ENCODE peak calls at places on chromosomes 11 and 22, in seven cellular contexts. E is ACHN; V is effector memory CD8-positive, alpha-beta T cell; N is HEK293T; U is left lung; H is OCI-M1; O is Right ventricle myocardium inferior. A is an unnamed sample.

GRCh38 chr22:40007826-40008710 is 13.3 kb downstream of the FAM83F start:
- DNase-seq in E (no peak), V (no peak), O (peak), N (no peak), H (no peak), U (no peak), A (no peak)

GRCh38 chr22:17120711-17121234 is 387 bp downstream of the TMEM121B start:
- DNase-seq in O (peak), U (no peak), V (no peak), N (peak), E (peak), H (no peak), A (no peak)

GRCh38 chr22:43828711-43829447 is 16.8 kb upstream of the EFCAB6 start:
- DNase-seq in H (no peak), E (no peak), V (no peak), O (peak), U (no peak), N (no peak), A (no peak)

GRCh38 chr22:22787805-22788459 is 99.7 kb upstream of the IGLL5 start:
- DNase-seq in H (peak), O (no peak), U (no peak), E (peak), V (peak), N (peak), A (peak)

GRCh38 chr11:124897681-124898680 is at the start of gene ROBO4:
- DNase-seq in H (no peak), V (no peak), O (no peak), E (peak), N (no peak), U (no peak), A (no peak)

GRCh38 chr11:125470355-125470754 is 25.7 kb downstream of the FEZ1 start:
- DNase-seq in O (no peak), N (no peak), U (no peak), E (no peak), H (no peak), V (no peak), A (no peak)

GRCh38 chr11:47071341-47071740 is 105.3 kb downstream of the ARFGAP2 start:
- DNase-seq in E (no peak), O (no peak), V (no peak), H (no peak), N (no peak), U (no peak), A (no peak)

GRCh38 chr11:116310215-116310614 is 462.6 kb downstream of the BUD13 start:
- DNase-seq in E (peak), V (no peak), O (no peak), U (no peak), N (no peak), H (no peak), A (no peak)

GRCh38 chr11:105838668-105839403 is 183.2 kb downstream of the MSANTD4 start:
- DNase-seq in H (no peak), U (no peak), V (no peak), O (no peak), E (peak), N (no peak), A (no peak)

GRCh38 chr11:121368504-121368903 is 75.9 kb downstream of the SC5D start:
- DNase-seq in O (no peak), H (no peak), U (no peak), E (no peak), N (no peak), V (no peak), A (no peak)

GRCh38 chr22:37764622-37765021 is 43.1 kb upstream of the GCAT start:
- DNase-seq in U (no peak), E (no peak), O (no peak), N (no peak), H (no peak), V (no peak), A (no peak)

GRCh38 chr11:94521684-94522083 is 9.4 kb downstream of the C11orf97 start:
- DNase-seq in V (no peak), O (no peak), E (peak), H (peak), U (no peak), N (peak), A (no peak)

GRCh38 chr11:76655466-76656086 is 15.0 kb downstream of the LRRC32 start:
- DNase-seq in O (peak), N (no peak), V (no peak), E (no peak), H (no peak), U (no peak), A (no peak)

GRCh38 chr11:85826096-85826855 is 15.3 kb upstream of the SYTL2 start:
- DNase-seq in H (peak), V (no peak), N (peak), O (no peak), U (no peak), E (peak), A (no peak)

GRCh38 chr22:23591203-23591791 is 11.2 kb upstream of the IGLL1 start:
- DNase-seq in O (no peak), V (peak), E (peak), U (no peak), N (peak), H (peak), A (peak)

GRCh38 chr11:133545199-133545709 is 13.0 kb upstream of the OPCML start:
- DNase-seq in V (no peak), O (no peak), N (no peak), U (no peak), E (no peak), H (no peak), A (no peak)

GRCh38 chr11:34552270-34552669 is 38.7 kb upstream of the ELF5 start:
- DNase-seq in H (peak), E (no peak), O (no peak), N (no peak), U (no peak), V (no peak), A (no peak)

GRCh38 chr11:127106142-127106541 is 105.6 kb upstream of the KIRREL3 start:
- DNase-seq in N (no peak), E (no peak), O (no peak), H (no peak), U (no peak), V (no peak), A (no peak)

GRCh38 chr22:19495562-19496323 is 16.0 kb downstream of the CDC45 start:
- DNase-seq in V (no peak), O (no peak), E (peak), H (no peak), U (no peak), N (no peak), A (no peak)

GRCh38 chr11:33636104-33636503 is 64.5 kb downstream of the C11orf91 start:
- DNase-seq in U (no peak), E (no peak), H (no peak), V (no peak), O (no peak), N (no peak), A (no peak)

GRCh38 chr11:27028653-27029052 is 12.0 kb upstream of the BBOX1 start:
- DNase-seq in U (no peak), N (no peak), V (no peak), H (no peak), E (no peak), O (no peak), A (no peak)

GRCh38 chr22:41681616-41682015 is 7.1 kb downstream of the SNU13 start:
- DNase-seq in V (no peak), O (peak), N (no peak), H (peak), E (peak), U (no peak), A (no peak)

GRCh38 chr11:57358543-57358961 is 20.4 kb downstream of the P2RX3 start:
- DNase-seq in O (no peak), N (no peak), U (peak), V (no peak), H (peak), E (no peak), A (no peak)

GRCh38 chr22:47207846-47208554 is 445.6 kb downstream of the TBC1D22A start:
- DNase-seq in E (no peak), H (no peak), N (no peak), V (no peak), O (no peak), U (no peak), A (no peak)

GRCh38 chr11:45253640-45254039 is 32.5 kb downstream of the SYT13 start:
- DNase-seq in E (no peak), U (no peak), O (no peak), N (no peak), H (no peak), V (no peak), A (no peak)

GRCh38 chr11:27085605-27086004 is 45.0 kb downstream of the BBOX1 start:
- DNase-seq in N (no peak), U (no peak), E (no peak), V (no peak), O (no peak), H (peak), A (no peak)

GRCh38 chr11:59175104-59175503 is 3.2 kb downstream of the DTX4 start:
- DNase-seq in E (no peak), V (no peak), N (no peak), U (peak), H (no peak), O (no peak), A (no peak)

GRCh38 chr11:44561275-44561781 is 4.1 kb upstream of the CD82 start:
- DNase-seq in U (no peak), H (no peak), V (no peak), E (peak), O (no peak), N (no peak), A (no peak)

GRCh38 chr22:27135582-27135981 is 478.2 kb downstream of the MIAT start:
- DNase-seq in O (no peak), H (no peak), E (peak), V (no peak), U (no peak), N (no peak), A (no peak)

GRCh38 chr22:20033045-20033706 is 12.3 kb downstream of the TANGO2 start:
- DNase-seq in H (no peak), U (no peak), E (no peak), O (peak), V (no peak), N (no peak), A (no peak)

A was measured in CD8-positive, alpha-beta memory T cell.